ENCODE peak calls at places on chromosomes 4 and X, in four cellular contexts. K is HFF-Myc, U is WERI-Rb-1, O is lower leg skin. D is an unnamed sample.

GRCh38 chr4:152065545-152065944 is 304.7 kb upstream of the GATB start:
- DNase-seq in K (no peak), U (no peak), O (no peak), D (no peak)

GRCh38 chr4:1187182-1187581 is 14.8 kb upstream of the SPON2 start:
- DNase-seq in O (no peak), K (no peak), U (no peak), D (no peak)

GRCh38 chr4:177554966-177555574 is 112.8 kb upstream of the AGA start:
- DNase-seq in K (peak; percentile 9), U (no peak), O (no peak), D (peak; percentile 44)

GRCh38 chrX:40414335-40414734 is 166.4 kb upstream of the ATP6AP2 start:
- DNase-seq in O (no peak), K (no peak), U (no peak), D (no peak)

GRCh38 chr4:82425478-82425877 is 4.8 kb downstream of the HNRNPDL start:
- DNase-seq in K (no peak), O (no peak), U (no peak), D (no peak)

GRCh38 chr4:188971125-188971524 is 831.9 kb downstream of the TRIML1 start:
- DNase-seq in U (no peak), K (no peak), O (no peak), D (no peak)

GRCh38 chrX:20265221-20265725 is 1.4 kb downstream of the RPS6KA3 start:
- DNase-seq in U (peak; percentile 31), O (peak; percentile 27), K (no peak), D (peak; percentile 65)

GRCh38 chr4:147570616-147571015 is 46.6 kb upstream of the TMEM184C start:
- DNase-seq in K (no peak), U (no peak), O (no peak), D (peak; percentile 36)

GRCh38 chrX:48697182-48697727 is 721 bp downstream of the SUV39H1 start:
- DNase-seq in K (no peak), O (no peak), U (no peak), D (no peak)

GRCh38 chr4:1195894-1196401 is 23.6 kb upstream of the SPON2 start:
- DNase-seq in K (no peak), O (no peak), U (no peak), D (no peak)

GRCh38 chr4:7068883-7069282 is 1.0 kb upstream of the GRPEL1 start:
- DNase-seq in K (no peak), U (peak; percentile 10), O (no peak), D (peak; percentile 9)

GRCh38 chrX:42119076-42119475 is 195.7 kb upstream of the CASK start:
- DNase-seq in O (peak; percentile 14), U (no peak), K (no peak), D (peak; percentile 67)

GRCh38 chrX:16559206-16559619 is 90.7 kb upstream of the S100G start:
- DNase-seq in U (no peak), K (peak; percentile 26), O (no peak), D (no peak)

GRCh38 chrX:49106930-49107329 is 16.6 kb downstream of the GPKOW start:
- DNase-seq in K (no peak), O (no peak), U (peak; percentile 40), D (peak; percentile 39)

GRCh38 chrX:44314259-44314734 is 29.2 kb downstream of the EFHC2 start:
- DNase-seq in U (no peak), K (no peak), O (no peak), D (peak; percentile 37)

GRCh38 chr4:183329244-183329643 is 7.0 kb upstream of the CLDN24 start:
- DNase-seq in O (no peak), K (no peak), U (no peak), D (no peak)

GRCh38 chr4:154332681-154333421 is 158.7 kb downstream of the DCHS2 start:
- DNase-seq in O (peak; percentile 17), K (no peak), U (peak; percentile 86), D (no peak)

GRCh38 chr4:189053621-189054020 is 887.1 kb upstream of the FRG1 start:
- DNase-seq in K (no peak), O (no peak), U (no peak), D (no peak)

GRCh38 chr4:173420324-173420752 is 21.4 kb upstream of the SCRG1 start:
- DNase-seq in K (no peak), O (no peak), U (no peak), D (peak; percentile 56)

GRCh38 chr4:158856852-158857251 is 88.0 kb downstream of the FNIP2 start:
- DNase-seq in K (peak; percentile 14), U (no peak), O (no peak), D (peak; percentile 58)

GRCh38 chr4:39357002-39357401 is 9.2 kb downstream of the RFC1 start:
- DNase-seq in U (no peak), O (no peak), K (no peak), D (no peak)
- H3K4me3 ChIP-seq in U (no peak overlapping the region), O (no peak overlapping the region), K (no peak overlapping the region), D (no peak overlapping the region)

GRCh38 chrX:79511799-79512198 is 144.7 kb upstream of the ITM2A start:
- DNase-seq in U (no peak), K (no peak), O (no peak), D (no peak)

DNA sequence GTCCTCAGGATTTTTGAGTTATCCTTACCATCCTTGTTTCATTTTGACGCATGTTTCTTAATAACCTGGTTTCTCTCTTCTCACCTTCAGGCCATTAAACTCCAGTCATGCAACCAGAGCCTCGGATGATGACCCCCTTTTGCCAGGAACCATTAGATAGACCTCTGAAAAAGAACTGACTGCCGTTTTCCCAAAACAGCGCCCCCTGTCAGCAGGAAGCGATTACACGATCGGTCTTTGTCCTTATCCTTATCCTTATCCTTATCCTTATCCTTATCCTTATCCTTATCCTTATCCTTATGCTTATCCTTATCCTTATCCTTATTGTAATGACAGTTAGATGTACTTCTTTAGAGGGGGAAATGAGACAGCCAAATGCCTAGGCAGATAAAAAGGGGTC is 148.4 kb upstream of the ITM2A start:
- DNase-seq in K (no peak), U (no peak), O (no peak), D (no peak)
- TF ChIP-seq CTCF in K (no peak), U (no peak), O (no peak), D (no peak)

GRCh38 chr4:24799544-24800272 is 4.3 kb downstream of the SOD3 start:
- DNase-seq in O (no peak), U (no peak), K (no peak), D (no peak)
- H3K4me3 ChIP-seq in O (no peak overlapping the region), U (no peak overlapping the region), K (no peak overlapping the region), D (peak overlapping the region; percentile 24)

DNA sequence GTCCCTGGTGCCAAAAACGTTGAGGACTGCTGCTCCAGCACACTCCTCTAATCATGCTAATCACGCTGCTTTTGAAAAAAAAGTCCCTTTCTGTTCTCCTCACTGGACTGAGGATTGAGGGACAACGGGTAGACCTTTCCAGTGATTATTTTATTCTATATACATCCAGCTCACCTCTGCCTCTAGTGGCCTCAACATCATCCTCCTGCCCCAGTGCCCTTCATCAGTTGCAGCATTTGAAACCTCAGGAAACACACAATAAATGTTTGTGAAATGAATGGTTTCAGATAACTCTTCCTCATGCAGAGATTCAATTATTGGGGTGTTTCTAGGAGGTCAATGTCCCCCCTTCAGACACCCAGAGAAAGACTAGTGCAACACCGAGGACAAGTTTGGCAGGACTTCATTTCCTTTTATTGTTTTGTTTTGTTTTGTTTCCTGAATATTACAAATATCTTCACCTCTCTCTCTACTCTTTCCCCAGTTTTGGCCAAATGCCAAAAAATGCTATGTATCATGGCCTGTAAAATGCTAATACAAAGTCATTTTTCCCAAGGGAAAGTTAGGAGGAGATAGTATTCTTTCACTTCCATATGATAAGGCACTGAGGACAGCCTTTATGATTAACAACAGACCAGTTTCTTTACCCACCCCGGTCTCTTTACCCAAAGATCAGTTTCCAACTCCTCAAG is 460.1 kb upstream of the SLIT2 start:
- DNase-seq in O (no peak), U (no peak), K (peak; percentile 7), D (peak; percentile 7)
- TF ChIP-seq CTCF in O (no peak), U (peak; percentile 36), K (peak; percentile 20), D (peak; percentile 28)

GRCh38 chr4:75511841-75512240 is 2.4 kb downstream of the RCHY1 start:
- DNase-seq in O (no peak), U (no peak), K (no peak), D (no peak)
- H3K4me3 ChIP-seq in O (no peak overlapping the region), U (no peak overlapping the region), K (peak overlapping the region; percentile 69), D (peak overlapping the region; percentile 6)

DNA sequence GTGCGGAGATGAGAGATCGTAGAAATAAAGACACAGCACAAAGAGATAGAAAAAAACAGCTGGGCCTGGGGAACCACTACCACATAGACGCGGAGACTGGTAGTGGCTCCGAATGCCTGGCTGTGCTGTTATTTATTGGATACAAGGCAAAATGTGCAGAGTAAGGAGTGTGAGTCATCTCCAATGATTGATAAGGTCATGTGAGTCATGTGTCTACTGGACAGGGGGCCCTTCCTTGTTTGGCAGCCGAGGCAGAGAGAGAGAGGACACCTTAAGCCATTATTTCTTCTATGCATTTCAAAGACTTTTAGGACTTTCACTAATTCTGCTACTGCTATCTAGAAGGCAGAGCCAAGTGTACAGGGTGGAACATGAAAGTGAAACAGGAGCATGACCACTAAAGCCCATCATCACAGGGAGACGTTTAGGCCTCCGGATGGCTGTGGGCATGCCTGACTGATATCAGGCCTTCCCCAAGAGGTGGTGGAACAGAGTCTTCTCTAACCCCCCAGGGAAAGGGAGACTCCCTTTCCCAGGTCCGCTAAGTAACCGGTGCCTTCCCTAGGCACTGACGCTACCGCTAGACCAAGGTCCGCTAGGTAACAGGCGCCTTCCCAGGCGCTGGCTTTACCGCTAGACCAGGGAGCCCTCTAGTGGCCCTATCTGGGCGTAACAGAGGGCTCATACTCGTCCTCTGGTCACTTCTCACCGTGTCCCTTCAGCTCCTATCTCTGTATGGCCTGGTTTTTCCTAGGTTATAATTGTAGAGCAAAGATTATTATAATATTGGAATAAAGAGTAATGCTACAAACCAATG is 921.5 kb upstream of the PCDH10 start:
- DNase-seq in K (no peak), O (no peak), U (peak; percentile 84), D (peak; percentile 18)
- TF ChIP-seq CTCF in K (peak; percentile 18), O (no peak), U (peak; percentile 87), D (peak; percentile 55)

DNA sequence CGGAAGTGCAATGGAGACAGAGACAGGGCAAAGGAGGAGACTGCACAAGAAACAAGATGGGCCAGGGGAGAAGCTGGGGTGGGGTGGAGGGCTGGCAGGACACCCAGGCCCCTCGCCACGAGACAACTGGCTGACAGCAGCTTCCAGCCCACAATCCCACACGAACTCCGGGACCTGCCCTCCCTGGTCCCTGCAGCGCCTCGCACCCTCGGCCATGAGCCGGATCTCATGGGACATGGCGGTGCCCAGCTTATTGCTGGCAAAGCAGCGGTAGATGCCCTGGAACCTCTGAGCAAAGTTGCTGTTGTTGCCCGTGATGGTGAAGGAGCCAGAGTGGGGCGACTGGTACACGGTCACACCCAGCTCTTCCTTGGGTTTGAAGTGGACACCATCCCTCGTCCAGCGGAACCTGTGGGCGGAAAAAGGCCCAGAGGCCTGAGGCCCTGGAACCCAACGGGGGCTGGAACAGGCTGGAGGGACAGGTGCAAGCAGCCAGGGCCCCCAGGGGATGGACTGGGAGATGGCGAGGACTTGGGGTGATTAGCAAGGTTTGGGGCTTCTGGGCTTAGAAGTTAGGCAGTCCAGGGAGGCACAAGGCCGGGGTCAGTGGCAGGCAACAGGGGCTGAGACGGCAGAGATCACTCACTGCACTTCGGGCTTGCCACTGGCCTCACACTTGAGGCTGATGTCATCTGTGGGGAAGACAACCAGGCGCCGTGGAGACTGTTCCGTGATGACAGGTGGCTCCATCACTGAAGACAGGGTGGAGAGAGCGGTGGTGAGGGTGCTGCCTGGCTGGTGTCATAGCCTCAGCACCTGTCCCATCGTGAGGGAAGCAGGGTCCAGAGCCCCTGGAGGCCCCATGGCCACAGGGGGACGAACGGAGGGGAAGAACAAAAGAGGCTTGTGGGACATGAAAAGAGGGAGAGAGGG is 13.8 kb downstream of the L1CAM start:
- DNase-seq in O (no peak), U (peak; percentile 53), K (no peak), D (no peak)
- H3K4me3 ChIP-seq in O (no peak overlapping the region), U (no peak overlapping the region), K (no peak overlapping the region), D (no peak overlapping the region)

D was measured in astrocyte of the spinal cord.